ENCODE peak calls at places on chromosomes 7 and 10, in seven cellular contexts. L is mesenchymal stem cell, P is cardiac muscle cell, D is IMR-90, Z is psoas muscle, W is stomach, T is neural progenitor cell. O is an unnamed sample. For H3K27me3, the result is how much of the 10 kb centered on the place peaks cover.

GRCh38 chr7:30906014-30906413 is 5.6 kb upstream of the AQP1 start:
- DNase-seq in L (no peak), P (no peak), D (no peak), Z (no peak), W (no peak), T (no peak), O (peak)

GRCh38 chr7:86846494-86847190 is 202.9 kb downstream of the GRM3 start:
- DNase-seq in L (no peak), P (no peak), D (no peak), Z (no peak), W (peak), T (no peak), O (no peak)

GRCh38 chr7:73652541-73652949 is 15.1 kb upstream of the VPS37D start:
- DNase-seq in L (no peak), P (no peak), D (no peak), Z (no peak), W (no peak), T (no peak), O (no peak)

GRCh38 chr10:26217396-26218105 is 977 bp downstream of the GAD2 start:
- DNase-seq in L (no peak), P (no peak), D (no peak), Z (no peak), W (no peak), T (peak), O (no peak)

GRCh38 chr10:72175166-72175565 is 40.6 kb upstream of the ANAPC16 start:
- DNase-seq in L (peak), P (no peak), D (peak), Z (no peak), W (no peak), T (no peak), O (peak)

GRCh38 chr10:100826983-100827818 is 81.8 kb downstream of the PAX2 start:
- DNase-seq in L (no peak), P (peak), D (no peak), Z (no peak), W (peak), T (peak), O (no peak)

GRCh38 chr7:142420554-142421362 is 162.9 kb upstream of the PRSS58 start:
- DNase-seq in L (peak), P (peak), D (peak), Z (no peak), W (no peak), T (peak), O (peak)

GRCh38 chr10:122981066-122981464 is 864 bp downstream of the PSTK start:
- DNase-seq in L (peak), P (peak), D (peak), Z (no peak), W (no peak), T (peak), O (peak)

GRCh38 chr10:97234403-97234802 is 48.6 kb upstream of the SLIT1 start:
- DNase-seq in L (peak), P (peak), D (peak), Z (no peak), W (no peak), T (peak), O (peak)

GRCh38 chr10:27890971-27891370 is 107.9 kb downstream of the ODAD2 start:
- DNase-seq in L (no peak), P (no peak), D (no peak), Z (no peak), W (no peak), T (no peak), O (no peak)

GRCh38 chr10:51691135-51691534 is 8.3 kb downstream of the CSTF2T start:
- DNase-seq in L (no peak), P (no peak), D (no peak), Z (no peak), W (peak), T (no peak), O (no peak)

GRCh38 chr7:90175667-90176066 is 21.4 kb downstream of the STEAP1 start:
- DNase-seq in L (no peak), P (no peak), D (no peak), Z (no peak), W (no peak), T (no peak), O (no peak)

GRCh38 chr7:82019538-82019937 is 249.7 kb upstream of the HGF start:
- DNase-seq in L (no peak), P (no peak), D (no peak), Z (no peak), W (no peak), T (no peak), O (no peak)

GRCh38 chr7:151172273-151173141 is 5.0 kb upstream of the GBX1 start:
- DNase-seq in L (peak), P (peak), D (peak), Z (peak), W (peak), T (peak), O (peak)
- H3K27me3 ChIP-seq in L (half or more), P (under half), D (half or more), Z (under half), W (half or more), T (half or more), O (half or more)

GRCh38 chr7:405489-406211 is 114.0 kb downstream of the PDGFA start:
- DNase-seq in L (no peak), P (peak), D (no peak), Z (peak), W (peak), T (peak), O (no peak)

GRCh38 chr7:404782-405488 is 114.7 kb downstream of the PDGFA start:
- DNase-seq in L (no peak), P (no peak), D (no peak), Z (peak), W (peak), T (no peak), O (no peak)

GRCh38 chr7:395643-396042 is 105.7 kb downstream of the FOXL3 start:
- DNase-seq in L (no peak), P (no peak), D (no peak), Z (no peak), W (no peak), T (no peak), O (no peak)

GRCh38 chr7:398888-399287 is 108.9 kb downstream of the FOXL3 start:
- DNase-seq in L (no peak), P (no peak), D (no peak), Z (no peak), W (no peak), T (no peak), O (no peak)

GRCh38 chr7:400901-401485 is 111.0 kb downstream of the FOXL3 start:
- DNase-seq in L (no peak), P (no peak), D (no peak), Z (peak), W (peak), T (no peak), O (no peak)
- H3K27me3 ChIP-seq in L (under half), P (under half), D (under half), Z (under half), W (under half), T (under half), O (under half)

DNA sequence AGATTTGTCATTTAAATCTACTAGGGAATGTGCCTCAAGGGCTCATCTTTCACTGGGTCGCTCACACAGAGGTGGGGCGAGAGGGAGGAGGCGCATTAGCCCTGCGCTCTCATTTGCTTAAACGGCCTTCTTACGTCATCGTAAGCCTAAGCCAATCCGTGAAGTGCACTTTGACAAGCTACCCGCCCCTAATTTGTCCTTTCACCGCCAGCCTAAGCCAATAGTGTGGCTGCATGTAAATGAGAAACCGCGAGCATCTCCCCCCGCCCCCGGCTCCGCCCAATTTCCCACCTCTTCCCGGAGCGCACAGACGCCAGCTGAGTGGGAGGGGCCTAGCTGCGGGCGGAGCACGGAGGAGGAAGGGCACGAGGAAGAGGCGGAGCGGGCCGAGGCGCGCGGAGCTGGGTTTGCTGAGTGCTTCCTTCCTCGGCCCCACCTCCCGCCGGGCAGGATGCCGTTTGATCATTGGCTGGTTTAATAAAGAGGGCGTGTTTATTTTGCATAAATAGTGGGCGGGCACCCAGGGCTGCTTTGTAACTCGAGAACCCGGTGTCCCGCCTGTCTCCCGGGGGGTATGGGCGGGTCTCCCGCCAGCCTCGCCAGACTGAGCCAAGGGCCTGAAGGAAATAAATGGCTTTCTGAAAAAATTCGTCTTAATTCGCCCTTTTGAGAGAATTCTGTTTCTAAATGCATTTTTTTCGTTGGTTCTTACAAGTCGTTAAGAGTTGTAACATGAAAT is 289.6 kb upstream of the NFE2L3 start:
- DNase-seq in L (peak), P (peak), D (peak), Z (peak), W (peak), T (peak), O (peak)
- H3K27me3 ChIP-seq in L (under half), P (half or more), D (under half), Z (half or more), W (half or more), T (half or more), O (under half)

GRCh38 chr7:3459111-3459510 is 158.1 kb downstream of the SDK1 start:
- DNase-seq in L (no peak), P (no peak), D (no peak), Z (no peak), W (no peak), T (no peak), O (no peak)

GRCh38 chr7:3463696-3464095 is 162.6 kb downstream of the SDK1 start:
- DNase-seq in L (no peak), P (peak), D (no peak), Z (no peak), W (no peak), T (no peak), O (no peak)

GRCh38 chr7:3455826-3456444 is 154.9 kb downstream of the SDK1 start:
- DNase-seq in L (peak), P (no peak), D (peak), Z (no peak), W (no peak), T (no peak), O (peak)

GRCh38 chr7:3464900-3465622 is 164.0 kb downstream of the SDK1 start:
- DNase-seq in L (no peak), P (no peak), D (no peak), Z (no peak), W (no peak), T (no peak), O (no peak)

DNA sequence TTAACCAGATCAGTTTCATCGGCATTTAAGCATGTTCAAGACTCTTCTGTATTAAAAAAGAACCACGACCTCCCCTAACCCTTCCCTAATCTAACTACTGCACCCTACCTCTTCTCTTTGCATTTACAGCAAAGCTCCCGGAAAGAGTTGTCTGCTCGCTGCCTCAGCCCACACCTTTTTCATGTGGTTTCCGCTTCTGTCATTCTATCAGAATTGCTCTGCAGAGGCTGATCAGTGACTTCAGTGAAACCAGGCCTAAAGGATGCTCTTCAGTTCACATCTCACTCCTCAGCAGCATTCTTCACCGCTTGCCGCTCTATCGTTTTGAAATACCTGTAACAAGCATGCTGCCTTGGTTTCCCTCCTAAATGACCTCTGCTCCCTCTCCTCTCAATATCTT is 160.9 kb downstream of the SDK1 start:
- DNase-seq in L (no peak), P (no peak), D (no peak), Z (no peak), W (no peak), T (no peak), O (no peak)
- H3K27me3 ChIP-seq in L (under half), P (under half), D (under half), Z (under half), W (under half), T (under half), O (under half)

O was measured in adipocyte.